ENCODE peak calls at places on chromosomes 6 and 20, in four cellular contexts. One of them, this sample, is unnamed.

GRCh38 chr20:52791091-52791490 is 181.1 kb upstream of the TSHZ2 start:
- DNase-seq in adrenal gland: no peak
- DNase-seq in transverse colon: no peak
- DNase-seq in pancreas: no peak
- DNase-seq in this sample: no peak

GRCh38 chr6:73340048-73340447 is 14.0 kb downstream of the DPPA5 start:
- DNase-seq in adrenal gland: no peak
- DNase-seq in transverse colon: no peak
- DNase-seq in pancreas: no peak
- DNase-seq in this sample: no peak

GRCh38 chr6:156840606-156841005 is 63.4 kb downstream of the ARID1B start:
- DNase-seq in adrenal gland: no peak
- DNase-seq in transverse colon: no peak
- DNase-seq in pancreas: no peak
- DNase-seq in this sample: no peak

GRCh38 chr6:37674161-37674560 is 23.5 kb downstream of the MDGA1 start:
- DNase-seq in adrenal gland: no peak
- DNase-seq in transverse colon: no peak
- DNase-seq in pancreas: no peak
- DNase-seq in this sample: no peak

GRCh38 chr6:157314705-157315321 is 8.5 kb downstream of the TMEM242 start:
- DNase-seq in adrenal gland: peak; percentile 23
- DNase-seq in transverse colon: no peak
- DNase-seq in pancreas: no peak
- DNase-seq in this sample: no peak

GRCh38 chr20:58523072-58523681 is 8.0 kb upstream of the APCDD1L start:
- DNase-seq in adrenal gland: no peak
- DNase-seq in transverse colon: no peak
- DNase-seq in pancreas: no peak
- DNase-seq in this sample: no peak

GRCh38 chr20:63782051-63782471 is 42.5 kb downstream of the SLC2A4RG start:
- DNase-seq in adrenal gland: no peak
- DNase-seq in transverse colon: no peak
- DNase-seq in pancreas: no peak
- DNase-seq in this sample: no peak

GRCh38 chr6:111256646-111257045 is 169.3 kb downstream of the SLC16A10 start:
- DNase-seq in adrenal gland: no peak
- DNase-seq in transverse colon: no peak
- DNase-seq in pancreas: no peak
- DNase-seq in this sample: no peak

GRCh38 chr20:50774515-50774914 is 20.3 kb upstream of the BCAS4 start:
- DNase-seq in adrenal gland: no peak
- DNase-seq in transverse colon: no peak
- DNase-seq in pancreas: no peak
- DNase-seq in this sample: no peak

GRCh38 chr6:76702187-76702586 is 629.7 kb upstream of the IMPG1 start:
- DNase-seq in adrenal gland: no peak
- DNase-seq in transverse colon: no peak
- DNase-seq in pancreas: no peak
- DNase-seq in this sample: no peak

GRCh38 chr6:113340371-113340770 is 516.8 kb upstream of the MARCKS start:
- DNase-seq in adrenal gland: no peak
- DNase-seq in transverse colon: no peak
- DNase-seq in pancreas: no peak
- DNase-seq in this sample: no peak

GRCh38 chr20:47500554-47500953 is 1.1 kb upstream of the NCOA3 start:
- DNase-seq in adrenal gland: no peak
- DNase-seq in transverse colon: no peak
- DNase-seq in pancreas: no peak
- DNase-seq in this sample: no peak

GRCh38 chr20:4468114-4468513 is 253.6 kb upstream of the PRND start:
- DNase-seq in adrenal gland: no peak
- DNase-seq in transverse colon: no peak
- DNase-seq in pancreas: no peak
- DNase-seq in this sample: no peak

GRCh38 chr6:118899948-118900347 is 6.0 kb downstream of the ASF1A start:
- DNase-seq in adrenal gland: no peak
- DNase-seq in transverse colon: no peak
- DNase-seq in pancreas: no peak
- DNase-seq in this sample: no peak

GRCh38 chr6:52262620-52263344 is 18.5 kb upstream of the IL17F start:
- DNase-seq in adrenal gland: no peak
- DNase-seq in transverse colon: no peak
- DNase-seq in pancreas: no peak
- DNase-seq in this sample: no peak

GRCh38 chr6:3405182-3405518 is 51.7 kb downstream of the SLC22A23 start:
- DNase-seq in adrenal gland: no peak
- DNase-seq in transverse colon: no peak
- DNase-seq in pancreas: no peak
- DNase-seq in this sample: no peak

GRCh38 chr6:36155662-36156061 is 25.3 kb downstream of the MAPK13 start:
- DNase-seq in adrenal gland: no peak
- DNase-seq in transverse colon: no peak
- DNase-seq in pancreas: no peak
- DNase-seq in this sample: no peak

GRCh38 chr20:24990810-24991252 is 1.7 kb downstream of the APMAP start:
- DNase-seq in adrenal gland: no peak
- DNase-seq in transverse colon: no peak
- DNase-seq in pancreas: no peak
- DNase-seq in this sample: no peak

GRCh38 chr6:157614026-157614484 is 209.0 kb upstream of the SNX9 start:
- DNase-seq in adrenal gland: no peak
- DNase-seq in transverse colon: peak; percentile 35
- DNase-seq in pancreas: no peak
- DNase-seq in this sample: no peak

GRCh38 chr6:111657146-111657545 is 51.5 kb upstream of the TRAF3IP2 start:
- DNase-seq in adrenal gland: no peak
- DNase-seq in transverse colon: no peak
- DNase-seq in pancreas: no peak
- DNase-seq in this sample: no peak

GRCh38 chr20:52783769-52784168 is 188.4 kb upstream of the TSHZ2 start:
- DNase-seq in adrenal gland: no peak
- DNase-seq in transverse colon: no peak
- DNase-seq in pancreas: no peak
- DNase-seq in this sample: no peak

GRCh38 chr6:143694013-143694412 is 16.2 kb downstream of the PHACTR2 start:
- DNase-seq in adrenal gland: no peak
- DNase-seq in transverse colon: no peak
- DNase-seq in pancreas: no peak
- DNase-seq in this sample: no peak
- H3K4me1 ChIP-seq in adrenal gland: peaks cover 78% of the 10 kb centered on the region
- H3K4me1 ChIP-seq in transverse colon: peaks cover 67% of the 10 kb centered on the region
- H3K4me1 ChIP-seq in pancreas: peaks cover 16% of the 10 kb centered on the region
- H3K4me1 ChIP-seq in this sample: peaks cover 2% of the 10 kb centered on the region

DNA sequence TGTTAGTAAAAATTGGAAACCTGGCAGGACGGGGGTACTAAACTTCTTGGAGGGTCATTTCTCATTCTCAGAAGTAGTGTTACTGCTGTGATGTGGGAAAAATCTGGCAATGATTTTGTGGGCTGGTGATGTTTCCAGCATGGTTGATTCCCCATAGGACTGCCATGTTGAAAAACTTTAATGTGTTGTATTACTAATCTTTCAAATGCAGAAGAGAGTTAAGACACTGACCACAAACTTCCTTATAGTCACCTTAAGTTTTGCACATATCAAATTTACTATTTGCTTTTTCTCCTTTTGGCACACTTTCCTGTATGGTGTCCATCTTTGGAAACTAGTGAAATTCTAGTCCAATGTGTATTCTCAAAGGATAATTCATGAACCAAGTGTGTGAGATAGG is 236.2 kb upstream of the TAB2 start:
- DNase-seq in adrenal gland: no peak
- DNase-seq in transverse colon: no peak
- DNase-seq in pancreas: no peak
- DNase-seq in this sample: no peak
- H3K9me3 ChIP-seq in adrenal gland: no peaks in the 10 kb centered on the region
- H3K9me3 ChIP-seq in transverse colon: no peaks in the 10 kb centered on the region
- H3K9me3 ChIP-seq in pancreas: no peaks in the 10 kb centered on the region
- H3K9me3 ChIP-seq in this sample: no peaks in the 10 kb centered on the region

GRCh38 chr6:144338474-144338873 is 53.3 kb downstream of the UTRN start:
- DNase-seq in adrenal gland: no peak
- DNase-seq in transverse colon: no peak
- DNase-seq in pancreas: no peak
- DNase-seq in this sample: no peak
- H3K4me1 ChIP-seq in adrenal gland: peaks cover 50% of the 10 kb centered on the region
- H3K4me1 ChIP-seq in transverse colon: peaks cover 86% of the 10 kb centered on the region
- H3K4me1 ChIP-seq in pancreas: peaks cover 28% of the 10 kb centered on the region
- H3K4me1 ChIP-seq in this sample: peaks cover 17% of the 10 kb centered on the region

DNA sequence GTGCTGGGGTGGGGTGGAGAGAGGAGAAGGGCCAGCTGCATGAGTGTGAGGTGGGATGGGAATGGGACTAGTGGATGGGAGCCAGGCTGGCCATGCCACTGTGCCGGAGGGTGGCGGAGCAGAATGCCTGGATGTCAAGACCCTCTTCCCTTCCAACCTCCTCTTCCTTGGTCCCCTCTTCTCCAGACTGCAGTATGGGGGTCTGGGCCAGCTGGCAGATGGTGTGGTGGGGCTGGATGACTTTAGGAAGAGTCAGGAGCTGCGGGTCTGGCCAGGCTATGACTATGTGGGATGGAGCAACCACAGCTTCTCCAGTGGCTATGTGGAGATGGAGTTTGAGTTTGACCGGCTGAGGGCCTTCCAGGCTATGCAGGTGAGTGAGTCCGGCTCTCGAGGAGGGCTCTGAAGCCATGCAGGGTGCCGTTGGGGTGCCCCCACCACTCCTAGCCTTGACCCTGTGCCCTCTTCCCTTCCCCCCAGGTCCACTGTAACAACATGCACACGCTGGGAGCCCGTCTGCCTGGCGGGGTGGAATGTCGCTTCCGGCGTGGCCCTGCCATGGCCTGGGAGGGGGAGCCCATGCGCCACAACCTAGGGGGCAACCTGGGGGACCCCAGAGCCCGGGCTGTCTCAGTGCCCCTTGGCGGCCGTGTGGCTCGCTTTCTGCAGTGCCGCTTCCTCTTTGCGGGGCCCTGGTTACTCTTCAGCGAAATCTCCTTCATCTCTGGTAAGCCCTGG is 7.7 kb downstream of the DDR1 start:
- DNase-seq in adrenal gland: peak; percentile 5
- DNase-seq in transverse colon: no peak
- DNase-seq in pancreas: no peak
- DNase-seq in this sample: no peak
- H3K9me3 ChIP-seq in adrenal gland: no peaks in the 10 kb centered on the region
- H3K9me3 ChIP-seq in transverse colon: no peaks in the 10 kb centered on the region
- H3K9me3 ChIP-seq in pancreas: no peaks in the 10 kb centered on the region
- H3K9me3 ChIP-seq in this sample: no peaks in the 10 kb centered on the region

GRCh38 chr20:60482201-60482600 is 524.0 kb downstream of the CDH26 start:
- DNase-seq in adrenal gland: no peak
- DNase-seq in transverse colon: no peak
- DNase-seq in pancreas: no peak
- DNase-seq in this sample: no peak
- H3K4me1 ChIP-seq in adrenal gland: no peaks in the 10 kb centered on the region
- H3K4me1 ChIP-seq in transverse colon: no peaks in the 10 kb centered on the region
- H3K4me1 ChIP-seq in pancreas: no peaks in the 10 kb centered on the region
- H3K4me1 ChIP-seq in this sample: peaks cover 2% of the 10 kb centered on the region

GRCh38 chr6:27286141-27286540 is 25.9 kb downstream of the POM121L2 start:
- DNase-seq in adrenal gland: no peak
- DNase-seq in transverse colon: no peak
- DNase-seq in pancreas: no peak
- DNase-seq in this sample: no peak
- H3K9me3 ChIP-seq in adrenal gland: no peaks in the 10 kb centered on the region
- H3K9me3 ChIP-seq in transverse colon: peaks cover 3% of the 10 kb centered on the region
- H3K9me3 ChIP-seq in pancreas: no peaks in the 10 kb centered on the region
- H3K9me3 ChIP-seq in this sample: peaks cover 4% of the 10 kb centered on the region

DNA sequence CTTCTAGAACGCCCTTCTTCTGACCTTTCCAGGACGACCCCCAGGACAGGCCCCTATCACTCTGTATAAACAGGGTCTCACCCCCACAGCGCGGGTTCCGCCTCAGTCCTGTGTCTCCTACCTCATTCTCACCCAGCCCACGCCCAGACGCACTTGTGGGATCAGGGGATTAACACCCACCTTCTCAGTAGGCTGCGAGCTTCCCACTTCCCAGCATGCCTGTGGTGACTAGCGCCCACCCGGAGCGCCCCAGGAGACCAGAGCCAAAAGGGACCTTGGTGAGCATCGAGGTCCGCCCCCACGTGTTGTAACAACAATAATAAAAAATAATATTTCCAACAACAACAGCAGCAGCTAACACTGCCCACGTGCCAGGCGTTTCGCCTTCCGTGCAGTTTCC is 40.9 kb upstream of the NOL4L start:
- DNase-seq in adrenal gland: no peak
- DNase-seq in transverse colon: no peak
- DNase-seq in pancreas: no peak
- DNase-seq in this sample: no peak
- H3K4me1 ChIP-seq in adrenal gland: peaks cover 17% of the 10 kb centered on the region
- H3K4me1 ChIP-seq in transverse colon: peaks cover 10% of the 10 kb centered on the region
- H3K4me1 ChIP-seq in pancreas: peaks cover 10% of the 10 kb centered on the region
- H3K4me1 ChIP-seq in this sample: peaks cover 5% of the 10 kb centered on the region

GRCh38 chr20:36758276-36758675 is 12.4 kb upstream of the NDRG3 start:
- DNase-seq in adrenal gland: no peak
- DNase-seq in transverse colon: no peak
- DNase-seq in pancreas: no peak
- DNase-seq in this sample: no peak
- H3K9me3 ChIP-seq in adrenal gland: no peaks in the 10 kb centered on the region
- H3K9me3 ChIP-seq in transverse colon: no peaks in the 10 kb centered on the region
- H3K9me3 ChIP-seq in pancreas: no peaks in the 10 kb centered on the region
- H3K9me3 ChIP-seq in this sample: no peaks in the 10 kb centered on the region

This sample was measured in right cardiac atrium.